ENCODE peak calls at places on chromosomes 4 and X, in six cellular contexts. L, H, Y, B, K and W are unnamed samples.

GRCh38 chr4:140743194-140743931 is 12.8 kb downstream of the TBC1D9 start:
- DNase-seq in L (no peak), K (peak; percentile 57), B (peak; percentile 18), Y (no peak), H (no peak), W (peak; percentile 47)

GRCh38 chr4:77745792-77746191 is 73.4 kb downstream of the CNOT6L start:
- DNase-seq in Y (no peak), L (no peak), H (no peak), B (no peak), K (no peak), W (no peak)

GRCh38 chr4:124777007-124777406 is 64.5 kb upstream of the ANKRD50 start:
- DNase-seq in H (no peak), B (no peak), K (peak; percentile 37), L (no peak), Y (no peak), W (no peak)

GRCh38 chr4:70236125-70236524 is 6.3 kb upstream of the CSN3 start:
- DNase-seq in H (no peak), Y (no peak), B (no peak), L (no peak), K (peak; percentile 4), W (no peak)

GRCh38 chr4:15870079-15870478 is 68.5 kb downstream of the FGFBP1 start:
- DNase-seq in H (no peak), L (no peak), K (no peak), Y (peak; percentile 48), B (no peak), W (no peak)

GRCh38 chrX:80334583-80334982 is 85.7 kb upstream of the TENT5D start:
- DNase-seq in K (no peak), B (no peak), Y (no peak), H (no peak), L (no peak), W (no peak)

GRCh38 chrX:19549838-19550237 is 34.5 kb upstream of the MAP3K15 start:
- DNase-seq in K (no peak), H (no peak), B (no peak), L (no peak), Y (no peak), W (no peak)

GRCh38 chr4:52864816-52865215 is 2.7 kb downstream of the RASL11B start:
- DNase-seq in H (no peak), Y (no peak), L (no peak), B (no peak), K (peak; percentile 35), W (no peak)

GRCh38 chr4:122963222-122963621 is 40.8 kb upstream of the NUDT6 start:
- DNase-seq in L (no peak), B (no peak), K (peak; percentile 45), Y (no peak), H (no peak), W (peak; percentile 60)

GRCh38 chrX:56745019-56745418 is 16.0 kb downstream of the NBDY start:
- DNase-seq in H (no peak), L (no peak), Y (no peak), B (no peak), K (peak; percentile 78), W (peak; percentile 66)

GRCh38 chrX:136689441-136689840 is 41.5 kb downstream of the CD40LG start:
- DNase-seq in L (no peak), B (peak; percentile 8), Y (no peak), H (no peak), K (peak; percentile 20), W (peak; percentile 3)

GRCh38 chr4:83113429-83113786 is 1.1 kb downstream of the PLAC8 start:
- DNase-seq in B (no peak), K (no peak), L (no peak), Y (no peak), H (no peak), W (peak; percentile 20)

GRCh38 chr4:118557298-118557851 is 127.8 kb upstream of the METTL14 start:
- DNase-seq in H (no peak), K (peak; percentile 62), Y (no peak), L (no peak), B (no peak), W (peak; percentile 68)

GRCh38 chr4:35300996-35301774 is 943.1 kb downstream of the ARAP2 start:
- DNase-seq in H (peak; percentile 51), L (peak; percentile 65), K (no peak), B (peak; percentile 71), Y (no peak), W (no peak)

GRCh38 chr4:142516686-142517145 is 329.4 kb downstream of the INPP4B start:
- DNase-seq in H (no peak), Y (no peak), K (peak; percentile 45), L (no peak), B (no peak), W (no peak)

GRCh38 chr4:115222061-115222460 is 108.6 kb upstream of the NDST4 start:
- DNase-seq in L (no peak), H (no peak), Y (no peak), B (no peak), K (no peak), W (no peak)

GRCh38 chr4:115219315-115219840 is 106.0 kb upstream of the NDST4 start:
- DNase-seq in L (no peak), H (no peak), K (no peak), B (no peak), Y (no peak), W (no peak)

GRCh38 chr4:115215935-115216334 is 102.5 kb upstream of the NDST4 start:
- DNase-seq in K (no peak), Y (no peak), B (no peak), H (no peak), L (no peak), W (no peak)

DNA sequence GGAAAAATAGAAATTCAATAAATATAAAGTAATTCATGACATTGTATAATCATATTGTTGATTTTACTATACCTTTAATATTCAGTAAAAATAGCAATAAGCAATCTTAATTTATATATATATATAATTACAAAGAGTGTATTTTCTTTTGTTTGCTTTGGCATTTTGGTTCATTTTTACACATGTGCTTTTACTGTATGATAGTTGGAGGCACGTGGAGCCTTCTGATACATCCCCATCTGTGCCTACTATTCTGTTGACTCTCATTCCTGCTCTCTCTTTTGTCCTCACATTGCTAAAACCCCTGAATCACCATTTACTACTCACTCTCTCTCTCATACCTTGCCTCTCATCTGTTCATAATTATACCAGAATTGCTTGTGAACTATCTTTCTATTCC is 106.4 kb upstream of the NDST4 start:
- DNase-seq in Y (no peak), B (no peak), K (no peak), L (no peak), H (no peak), W (no peak)
- H3K4me1 ChIP-seq in Y (no peaks in the 10 kb centered on the region), B (peaks cover 1% of the 10 kb centered on the region), K (no peaks in the 10 kb centered on the region), L (peaks cover 5% of the 10 kb centered on the region), H (peaks cover 3% of the 10 kb centered on the region), W (no peaks in the 10 kb centered on the region)

DNA sequence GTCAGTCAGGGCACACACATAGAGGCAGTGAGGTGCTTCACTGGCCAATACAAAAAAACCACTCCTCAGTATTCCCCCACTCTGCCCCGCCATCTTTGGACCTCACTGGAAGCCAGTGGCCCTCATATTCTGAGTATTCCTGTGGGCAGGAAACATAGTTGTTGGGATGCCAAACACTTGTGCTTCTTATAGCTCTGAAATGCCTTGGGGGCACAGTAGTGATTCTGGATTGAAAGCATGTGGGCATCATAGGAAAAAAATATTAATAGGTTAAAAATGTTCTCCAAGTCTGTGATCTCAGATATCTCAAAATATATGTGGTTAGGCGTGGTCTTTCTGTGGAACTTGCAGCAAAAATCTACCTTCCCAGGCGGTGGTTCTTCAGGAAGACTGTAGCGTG is 8.2 kb upstream of the TENM3 start:
- DNase-seq in B (no peak), L (no peak), Y (peak; percentile 41), H (no peak), K (no peak), W (no peak)
- H4K91ac ChIP-seq in B (no peak overlapping the region), L (no peak overlapping the region), Y (peak overlapping the region; percentile 43), H (no peak overlapping the region), K (no peak overlapping the region), W (no peak overlapping the region)

DNA sequence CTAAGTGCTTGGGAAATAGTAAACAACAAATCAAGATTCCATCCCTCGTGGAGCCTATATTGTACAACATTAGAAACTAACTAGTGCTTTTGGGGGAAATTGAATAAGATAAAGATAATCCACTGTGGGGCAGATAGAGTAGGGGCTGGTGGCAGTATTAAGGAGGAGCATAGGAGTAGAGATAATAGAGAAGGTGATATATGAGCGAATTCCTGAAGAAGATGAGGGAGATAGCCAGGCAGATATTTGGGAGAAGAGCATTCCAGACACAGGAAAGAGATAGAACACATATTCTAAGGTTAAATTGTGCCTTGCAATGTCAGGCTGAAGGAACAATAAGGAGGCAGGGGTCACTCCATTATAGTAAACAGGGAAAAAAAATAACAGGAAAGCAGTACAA is 218.2 kb downstream of the GRID2 start:
- DNase-seq in Y (no peak), B (no peak), L (no peak), K (no peak), H (no peak), W (no peak)
- H3K4me1 ChIP-seq in Y (no peaks in the 10 kb centered on the region), B (no peaks in the 10 kb centered on the region), L (peaks cover 16% of the 10 kb centered on the region), K (no peaks in the 10 kb centered on the region), H (peaks cover 4% of the 10 kb centered on the region), W (no peaks in the 10 kb centered on the region)

GRCh38 chr4:7434141-7434765 is 477 bp downstream of the PSAPL1 start:
- DNase-seq in B (no peak), K (no peak), Y (no peak), L (no peak), H (no peak), W (no peak)
- H4K91ac ChIP-seq in B (no peak overlapping the region), K (no peak overlapping the region), Y (no peak overlapping the region), L (no peak overlapping the region), H (no peak overlapping the region), W (no peak overlapping the region)

DNA sequence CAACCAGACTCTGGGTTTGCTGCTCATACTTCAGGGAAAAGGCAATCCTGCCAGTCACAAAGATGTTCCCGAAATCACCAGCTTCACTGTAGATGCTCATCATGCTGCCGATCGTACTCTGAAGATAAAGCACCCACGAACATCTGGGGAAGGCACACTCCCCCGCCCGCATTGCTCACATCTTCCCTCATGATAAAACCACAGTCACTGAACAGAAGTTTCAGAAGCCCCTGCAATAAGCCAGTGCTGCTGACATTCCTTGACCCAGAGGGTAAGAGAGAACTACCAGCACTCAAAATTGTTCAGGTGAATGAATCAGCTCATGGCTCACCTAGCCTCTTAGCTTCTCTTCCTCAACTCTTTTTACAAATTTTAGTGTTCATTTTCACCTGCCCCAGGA is 43.1 kb downstream of the SRPX2 start:
- DNase-seq in K (no peak), B (no peak), Y (no peak), L (no peak), H (no peak), W (no peak)
- H3K4me1 ChIP-seq in K (peaks cover 2% of the 10 kb centered on the region), B (no peaks in the 10 kb centered on the region), Y (no peaks in the 10 kb centered on the region), L (no peaks in the 10 kb centered on the region), H (no peaks in the 10 kb centered on the region), W (no peaks in the 10 kb centered on the region)

DNA sequence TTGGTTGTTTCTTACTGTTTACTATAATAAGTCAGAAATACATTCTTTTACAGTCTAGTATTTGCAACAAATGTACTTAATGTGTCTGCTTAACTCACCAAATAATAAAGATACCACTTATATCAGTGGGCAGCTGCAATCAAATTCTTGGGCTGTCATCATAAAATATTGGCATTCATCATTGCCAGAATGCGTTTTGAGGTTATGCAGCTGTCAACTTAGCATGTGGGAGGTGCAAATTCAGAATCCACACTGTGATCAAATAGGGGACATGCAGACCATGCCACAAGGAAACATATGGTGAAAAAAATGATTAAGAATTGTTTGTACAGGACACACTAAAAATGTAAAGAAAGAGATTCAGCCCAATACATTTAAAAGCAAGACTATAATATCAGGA is 86.5 kb downstream of the HCCS start:
- DNase-seq in K (no peak), B (no peak), H (no peak), L (no peak), Y (no peak), W (no peak)
- H4K91ac ChIP-seq in K (no peak overlapping the region), B (no peak overlapping the region), H (no peak overlapping the region), L (no peak overlapping the region), Y (no peak overlapping the region), W (no peak overlapping the region)

DNA sequence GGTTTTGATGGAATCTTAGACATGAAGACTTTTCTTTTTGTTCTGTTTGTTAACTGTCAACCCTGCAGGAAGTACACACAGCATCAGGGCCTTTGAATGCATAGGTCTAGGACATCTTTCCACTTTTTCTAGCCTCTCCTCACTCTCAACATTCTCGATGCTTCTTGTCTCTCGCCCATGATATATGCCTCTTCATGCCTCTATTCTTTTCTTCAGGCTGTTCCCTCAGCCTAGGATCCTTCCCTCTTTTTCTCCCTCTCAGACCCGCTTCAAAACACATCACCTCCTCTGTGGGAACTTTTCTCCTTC is 9.6 kb downstream of the PDGFC start:
- DNase-seq in K (no peak), B (no peak), H (no peak), L (no peak), Y (no peak), W (no peak)
- H3K4me1 ChIP-seq in K (peaks cover 20% of the 10 kb centered on the region), B (peaks cover 4% of the 10 kb centered on the region), H (no peaks in the 10 kb centered on the region), L (no peaks in the 10 kb centered on the region), Y (no peaks in the 10 kb centered on the region), W (peaks cover 8% of the 10 kb centered on the region)